ENCODE peak calls at places on chromosomes 16 and 17, in ten cellular contexts. One of them, this sample, is unnamed.

GRCh38 chr17:50501054-50501453 is 7.2 kb upstream of the MYCBPAP start:
- DNase-seq in A549: no peak
- DNase-seq in bronchial epithelial cell: no peak
- DNase-seq in right lobe of liver: no peak
- DNase-seq in psoas muscle: no peak
- DNase-seq in upper lobe of right lung: no peak
- DNase-seq in B cell: no peak
- DNase-seq in GM20000: no peak
- DNase-seq in RWPE1: no peak
- DNase-seq in HFFc6: peak
- DNase-seq in this sample: no peak

GRCh38 chr17:80475949-80476876 is at the start of gene NPTX1:
- DNase-seq in A549: no peak
- DNase-seq in upper lobe of right lung: no peak
- DNase-seq in psoas muscle: no peak
- DNase-seq in HFFc6: no peak
- DNase-seq in GM20000: peak
- DNase-seq in RWPE1: peak
- DNase-seq in right lobe of liver: no peak
- DNase-seq in B cell: no peak
- DNase-seq in bronchial epithelial cell: no peak
- DNase-seq in this sample: no peak

GRCh38 chr16:71600822-71601221 is 23.9 kb upstream of the TAT start:
- DNase-seq in RWPE1: no peak
- DNase-seq in HFFc6: no peak
- DNase-seq in GM20000: no peak
- DNase-seq in psoas muscle: no peak
- DNase-seq in bronchial epithelial cell: no peak
- DNase-seq in A549: no peak
- DNase-seq in right lobe of liver: peak
- DNase-seq in B cell: no peak
- DNase-seq in upper lobe of right lung: no peak
- DNase-seq in this sample: no peak

GRCh38 chr16:22186517-22186916 is 19.6 kb upstream of the EEF2K start:
- DNase-seq in A549: no peak
- DNase-seq in bronchial epithelial cell: no peak
- DNase-seq in upper lobe of right lung: no peak
- DNase-seq in right lobe of liver: no peak
- DNase-seq in B cell: no peak
- DNase-seq in GM20000: no peak
- DNase-seq in RWPE1: no peak
- DNase-seq in psoas muscle: no peak
- DNase-seq in HFFc6: no peak
- DNase-seq in this sample: no peak

GRCh38 chr16:48576927-48577326 is 33.1 kb downstream of the N4BP1 start:
- DNase-seq in GM20000: no peak
- DNase-seq in A549: no peak
- DNase-seq in upper lobe of right lung: no peak
- DNase-seq in psoas muscle: no peak
- DNase-seq in RWPE1: no peak
- DNase-seq in right lobe of liver: no peak
- DNase-seq in bronchial epithelial cell: peak
- DNase-seq in HFFc6: no peak
- DNase-seq in B cell: no peak
- DNase-seq in this sample: no peak

GRCh38 chr17:19762515-19762961 is 14.4 kb upstream of the ALDH3A1 start:
- DNase-seq in HFFc6: peak
- DNase-seq in A549: peak
- DNase-seq in upper lobe of right lung: peak
- DNase-seq in RWPE1: peak
- DNase-seq in B cell: peak
- DNase-seq in bronchial epithelial cell: peak
- DNase-seq in GM20000: peak
- DNase-seq in psoas muscle: peak
- DNase-seq in right lobe of liver: peak
- DNase-seq in this sample: peak

GRCh38 chr17:68910256-68910705 is 44.9 kb downstream of the ABCA8 start:
- DNase-seq in upper lobe of right lung: no peak
- DNase-seq in psoas muscle: no peak
- DNase-seq in bronchial epithelial cell: no peak
- DNase-seq in B cell: no peak
- DNase-seq in right lobe of liver: no peak
- DNase-seq in A549: no peak
- DNase-seq in RWPE1: no peak
- DNase-seq in HFFc6: no peak
- DNase-seq in GM20000: no peak
- DNase-seq in this sample: no peak

GRCh38 chr17:66548158-66548557 is 245.7 kb downstream of the PRKCA start:
- DNase-seq in GM20000: no peak
- DNase-seq in A549: no peak
- DNase-seq in psoas muscle: no peak
- DNase-seq in right lobe of liver: no peak
- DNase-seq in RWPE1: no peak
- DNase-seq in upper lobe of right lung: no peak
- DNase-seq in B cell: no peak
- DNase-seq in HFFc6: peak
- DNase-seq in bronchial epithelial cell: no peak
- DNase-seq in this sample: no peak

GRCh38 chr17:28910534-28910933 is 7.7 kb upstream of the DHRS13 start:
- DNase-seq in RWPE1: no peak
- DNase-seq in bronchial epithelial cell: no peak
- DNase-seq in HFFc6: no peak
- DNase-seq in A549: no peak
- DNase-seq in psoas muscle: no peak
- DNase-seq in upper lobe of right lung: no peak
- DNase-seq in GM20000: no peak
- DNase-seq in B cell: no peak
- DNase-seq in right lobe of liver: no peak
- DNase-seq in this sample: no peak

GRCh38 chr17:2964028-2964356 is 99.4 kb downstream of the OR1D5 start:
- DNase-seq in right lobe of liver: no peak
- DNase-seq in psoas muscle: no peak
- DNase-seq in A549: no peak
- DNase-seq in HFFc6: no peak
- DNase-seq in RWPE1: no peak
- DNase-seq in GM20000: no peak
- DNase-seq in B cell: no peak
- DNase-seq in bronchial epithelial cell: no peak
- DNase-seq in upper lobe of right lung: no peak
- DNase-seq in this sample: no peak
- TF ChIP-seq CTCF in right lobe of liver: no peak
- TF ChIP-seq CTCF in psoas muscle: no peak
- TF ChIP-seq CTCF in A549: no peak
- TF ChIP-seq CTCF in HFFc6: no peak
- TF ChIP-seq CTCF in RWPE1: no peak
- TF ChIP-seq CTCF in GM20000: no peak
- TF ChIP-seq CTCF in B cell: no peak
- TF ChIP-seq CTCF in bronchial epithelial cell: no peak
- TF ChIP-seq CTCF in upper lobe of right lung: no peak
- TF ChIP-seq CTCF in this sample: no peak

DNA sequence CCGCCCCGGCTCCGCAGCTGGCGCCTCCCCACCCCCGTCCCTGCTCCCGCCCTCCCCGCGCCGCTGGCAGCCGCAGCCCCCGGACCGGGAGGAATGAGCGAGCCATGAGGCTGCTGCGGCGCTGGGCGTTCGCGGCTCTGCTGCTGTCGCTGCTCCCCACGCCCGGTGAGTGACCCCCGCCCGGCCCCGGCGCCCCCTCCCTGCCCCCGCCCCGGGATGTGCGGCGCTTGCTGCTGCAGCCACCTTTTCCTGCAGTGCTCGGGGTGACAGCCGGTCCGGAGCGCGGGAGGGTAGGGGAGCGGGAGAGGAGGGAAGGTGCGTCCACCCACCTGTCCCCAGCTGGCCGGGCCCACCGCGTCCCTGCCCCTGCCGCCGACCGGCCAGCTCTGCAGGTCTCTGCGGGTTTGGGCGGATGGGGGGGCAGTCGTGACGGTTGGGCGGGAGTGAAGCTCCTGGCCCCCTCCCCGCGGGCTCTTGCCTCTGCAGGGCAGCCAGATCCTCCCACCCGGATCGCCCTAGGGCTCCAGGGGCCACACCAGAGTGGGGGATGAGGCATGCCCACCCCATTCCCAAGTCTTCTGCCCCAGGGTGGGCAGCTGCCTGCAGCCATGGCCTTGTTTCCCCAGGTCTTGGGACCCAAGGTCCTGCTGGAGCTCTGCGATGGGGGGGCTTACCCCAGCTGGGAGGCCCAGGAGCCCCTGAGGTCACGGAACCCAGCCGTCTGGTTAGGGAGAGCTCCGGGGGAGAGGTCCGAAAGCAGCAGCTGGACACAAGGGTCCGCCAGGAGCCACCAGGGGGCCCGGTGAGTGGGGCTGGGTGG is 518 bp downstream of the ADAM11 start:
- DNase-seq in HFFc6: no peak
- DNase-seq in GM20000: peak
- DNase-seq in B cell: no peak
- DNase-seq in RWPE1: no peak
- DNase-seq in psoas muscle: no peak
- DNase-seq in upper lobe of right lung: peak
- DNase-seq in bronchial epithelial cell: no peak
- DNase-seq in right lobe of liver: no peak
- DNase-seq in A549: no peak
- DNase-seq in this sample: no peak
- TF ChIP-seq CTCF in HFFc6: peak
- TF ChIP-seq CTCF in GM20000: no peak
- TF ChIP-seq CTCF in B cell: no peak
- TF ChIP-seq CTCF in RWPE1: no peak
- TF ChIP-seq CTCF in psoas muscle: no peak
- TF ChIP-seq CTCF in upper lobe of right lung: no peak
- TF ChIP-seq CTCF in bronchial epithelial cell: no peak
- TF ChIP-seq CTCF in right lobe of liver: no peak
- TF ChIP-seq CTCF in A549: no peak
- TF ChIP-seq CTCF in this sample: no peak

GRCh38 chr16:49857423-49858181 is 1.7 kb upstream of the ZNF423 start:
- DNase-seq in bronchial epithelial cell: peak
- DNase-seq in A549: peak
- DNase-seq in psoas muscle: peak
- DNase-seq in upper lobe of right lung: peak
- DNase-seq in GM20000: peak
- DNase-seq in RWPE1: peak
- DNase-seq in B cell: no peak
- DNase-seq in right lobe of liver: peak
- DNase-seq in HFFc6: no peak
- DNase-seq in this sample: no peak

GRCh38 chr16:49855280-49855821 is 561 bp downstream of the ZNF423 start:
- DNase-seq in upper lobe of right lung: peak
- DNase-seq in A549: peak
- DNase-seq in bronchial epithelial cell: peak
- DNase-seq in psoas muscle: peak
- DNase-seq in B cell: no peak
- DNase-seq in right lobe of liver: peak
- DNase-seq in RWPE1: peak
- DNase-seq in HFFc6: peak
- DNase-seq in GM20000: peak
- DNase-seq in this sample: no peak

GRCh38 chr16:49858200-49859129 is 2.6 kb upstream of the ZNF423 start:
- DNase-seq in upper lobe of right lung: peak
- DNase-seq in bronchial epithelial cell: no peak
- DNase-seq in psoas muscle: peak
- DNase-seq in HFFc6: no peak
- DNase-seq in A549: peak
- DNase-seq in right lobe of liver: peak
- DNase-seq in GM20000: peak
- DNase-seq in RWPE1: peak
- DNase-seq in B cell: no peak
- DNase-seq in this sample: no peak

GRCh38 chr16:49855822-49856740 is at the start of gene ZNF423:
- DNase-seq in psoas muscle: peak
- DNase-seq in GM20000: no peak
- DNase-seq in A549: no peak
- DNase-seq in upper lobe of right lung: no peak
- DNase-seq in RWPE1: no peak
- DNase-seq in right lobe of liver: no peak
- DNase-seq in HFFc6: no peak
- DNase-seq in bronchial epithelial cell: no peak
- DNase-seq in B cell: no peak
- DNase-seq in this sample: no peak

DNA sequence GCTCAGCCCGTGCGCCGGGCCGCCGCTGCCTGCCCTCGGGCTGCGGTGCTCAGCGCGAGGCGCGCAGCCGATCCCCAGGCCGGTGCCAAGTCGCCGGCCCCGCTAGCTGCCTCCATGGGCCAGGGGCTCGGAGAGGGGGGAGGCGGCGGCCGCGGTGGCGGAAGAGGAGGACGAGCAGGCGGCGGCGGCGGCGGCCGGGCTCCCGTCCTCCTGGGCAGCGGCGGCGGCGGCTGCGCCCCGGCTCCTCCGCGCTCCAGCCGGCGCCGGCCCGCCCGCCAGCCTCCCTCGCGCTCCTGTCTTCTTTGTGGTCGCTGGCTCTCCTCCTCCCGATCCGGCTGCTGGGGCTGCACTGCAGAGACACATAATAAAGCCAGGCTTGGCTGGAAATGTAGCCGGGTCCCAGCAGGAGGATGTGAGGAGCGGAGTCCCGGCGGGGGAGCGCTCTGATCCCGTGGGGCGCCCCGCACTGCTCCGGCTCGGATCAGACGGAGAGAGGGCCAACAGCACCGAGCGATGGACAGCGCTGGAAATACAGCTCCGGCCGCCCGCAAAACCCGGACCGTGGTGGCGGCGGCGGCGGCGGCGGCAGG is 924 bp upstream of the ZNF423 start:
- DNase-seq in bronchial epithelial cell: peak
- DNase-seq in right lobe of liver: peak
- DNase-seq in GM20000: peak
- DNase-seq in HFFc6: peak
- DNase-seq in upper lobe of right lung: peak
- DNase-seq in B cell: no peak
- DNase-seq in psoas muscle: peak
- DNase-seq in A549: peak
- DNase-seq in RWPE1: peak
- DNase-seq in this sample: no peak
- TF ChIP-seq CTCF in bronchial epithelial cell: peak
- TF ChIP-seq CTCF in right lobe of liver: no peak
- TF ChIP-seq CTCF in GM20000: peak
- TF ChIP-seq CTCF in HFFc6: no peak
- TF ChIP-seq CTCF in upper lobe of right lung: no peak
- TF ChIP-seq CTCF in B cell: no peak
- TF ChIP-seq CTCF in psoas muscle: peak
- TF ChIP-seq CTCF in A549: no peak
- TF ChIP-seq CTCF in RWPE1: no peak
- TF ChIP-seq CTCF in this sample: no peak

GRCh38 chr17:34125010-34125409 is 130.1 kb upstream of the CCL2 start:
- DNase-seq in upper lobe of right lung: no peak
- DNase-seq in A549: no peak
- DNase-seq in HFFc6: no peak
- DNase-seq in B cell: no peak
- DNase-seq in bronchial epithelial cell: no peak
- DNase-seq in psoas muscle: no peak
- DNase-seq in GM20000: no peak
- DNase-seq in right lobe of liver: no peak
- DNase-seq in RWPE1: no peak
- DNase-seq in this sample: no peak
- TF ChIP-seq CTCF in upper lobe of right lung: no peak
- TF ChIP-seq CTCF in A549: no peak
- TF ChIP-seq CTCF in HFFc6: no peak
- TF ChIP-seq CTCF in B cell: no peak
- TF ChIP-seq CTCF in bronchial epithelial cell: no peak
- TF ChIP-seq CTCF in psoas muscle: no peak
- TF ChIP-seq CTCF in GM20000: no peak
- TF ChIP-seq CTCF in right lobe of liver: no peak
- TF ChIP-seq CTCF in RWPE1: no peak
- TF ChIP-seq CTCF in this sample: no peak